ENCODE peak calls at places on chromosomes 5 and 9, in nine cellular contexts. R, G, S, E, O, Y, H, A and J are unnamed samples.

GRCh38 chr5:851076-851475 is 290 bp upstream of the ZDHHC11 start:
- DNase-seq in R (no peak), G (no peak), S (no peak), E (no peak), O (no peak), Y (no peak), H (no peak), A (no peak), J (no peak)

GRCh38 chr5:41856644-41857491 is 13.4 kb downstream of the OXCT1 start:
- DNase-seq in R (no peak), G (peak), S (peak), E (peak), O (peak), Y (peak), H (peak), A (peak), J (peak)

GRCh38 chr5:174106997-174107655 is 61.6 kb downstream of the NSG2 start:
- DNase-seq in R (no peak), G (no peak), S (peak), E (no peak), O (no peak), Y (no peak), H (no peak), A (no peak), J (no peak)

GRCh38 chr9:69173891-69174644 is at the start of gene TJP2:
- DNase-seq in R (no peak), G (peak), S (peak), E (peak), O (peak), Y (no peak), H (peak), A (no peak), J (no peak)

GRCh38 chr9:2622361-2623045 is 916 bp downstream of the VLDLR start:
- DNase-seq in R (no peak), G (peak), S (peak), E (no peak), O (no peak), Y (no peak), H (peak), A (no peak), J (peak)

GRCh38 chr5:179404321-179405053 is 59.2 kb upstream of the ADAMTS2 start:
- DNase-seq in R (no peak), G (no peak), S (peak), E (peak), O (no peak), Y (no peak), H (peak), A (no peak), J (no peak)

GRCh38 chr5:114361724-114362196 is at the start of gene KCNN2:
- DNase-seq in R (no peak), G (peak), S (peak), E (peak), O (peak), Y (no peak), H (no peak), A (peak), J (peak)

GRCh38 chr9:93673271-93673843 is 97.0 kb downstream of the PHF2 start:
- DNase-seq in R (no peak), G (no peak), S (peak), E (no peak), O (no peak), Y (no peak), H (no peak), A (no peak), J (no peak)

GRCh38 chr9:83011611-83012010 is 51.3 kb downstream of the RASEF start:
- DNase-seq in R (no peak), G (no peak), S (no peak), E (no peak), O (peak), Y (no peak), H (no peak), A (no peak), J (no peak)

GRCh38 chr5:555058-555623 is 30.9 kb upstream of the SLC9A3 start:
- DNase-seq in R (no peak), G (peak), S (peak), E (no peak), O (no peak), Y (no peak), H (no peak), A (no peak), J (no peak)

GRCh38 chr5:111589320-111589719 is 77.0 kb upstream of the STARD4 start:
- DNase-seq in R (no peak), G (no peak), S (no peak), E (no peak), O (no peak), Y (no peak), H (no peak), A (no peak), J (no peak)

GRCh38 chr9:94826044-94826443 is 99.5 kb downstream of the AOPEP start:
- DNase-seq in R (no peak), G (no peak), S (peak), E (no peak), O (no peak), Y (no peak), H (no peak), A (no peak), J (no peak)

GRCh38 chr9:70408393-70409040 is 5.9 kb downstream of the KLF9 start:
- DNase-seq in R (no peak), G (no peak), S (no peak), E (no peak), O (no peak), Y (no peak), H (no peak), A (no peak), J (no peak)

GRCh38 chr5:87120518-87121314 is 147.0 kb upstream of the RASA1 start:
- DNase-seq in R (no peak), G (no peak), S (no peak), E (peak), O (peak), Y (peak), H (peak), A (no peak), J (no peak)

GRCh38 chr5:172795401-172795977 is 24.5 kb upstream of the DUSP1 start:
- DNase-seq in R (no peak), G (peak), S (peak), E (peak), O (peak), Y (no peak), H (peak), A (no peak), J (no peak)

GRCh38 chr5:141714542-141715303 is 32.7 kb upstream of the ARAP3 start:
- DNase-seq in R (no peak), G (no peak), S (no peak), E (no peak), O (no peak), Y (no peak), H (peak), A (no peak), J (no peak)

GRCh38 chr9:14238518-14238917 is 75.4 kb downstream of the NFIB start:
- DNase-seq in R (no peak), G (no peak), S (no peak), E (peak), O (peak), Y (no peak), H (no peak), A (peak), J (no peak)